ENCODE peak calls at places on chromosomes 13 and 19, in four cellular contexts. R is uterus, J is upper lobe of right lung, L is suprapubic skin. D is an unnamed sample.

GRCh38 chr13:110226051-110226562 is 80.8 kb downstream of the COL4A1 start:
- DNase-seq in R (no peak), L (no peak), J (no peak), D (no peak)

GRCh38 chr19:8451377-8451776 is 6.6 kb downstream of the HNRNPM start:
- DNase-seq in R (no peak), L (no peak), J (no peak), D (no peak)

GRCh38 chr19:52343548-52343947 is 7.5 kb downstream of the ZNF610 start:
- DNase-seq in L (no peak), J (no peak), R (peak; percentile 48), D (no peak)

GRCh38 chr19:47485210-47485609 is 1.2 kb upstream of the KPTN start:
- DNase-seq in J (no peak), R (no peak), L (no peak), D (no peak)

GRCh38 chr13:51148223-51148951 is 37.3 kb upstream of the C13orf42 start:
- DNase-seq in R (peak; percentile 20), L (no peak), J (no peak), D (no peak)

GRCh38 chr19:34224996-34225658 is 29.2 kb upstream of the GARRE1 start:
- DNase-seq in L (no peak), R (no peak), J (no peak), D (no peak)

GRCh38 chr19:6530385-6531162 is at the start of gene TNFSF9:
- DNase-seq in L (peak; percentile 93), R (peak; percentile 78), J (peak; percentile 95), D (peak; percentile 49)

GRCh38 chr13:40564342-40564997 is 102.0 kb downstream of the FOXO1 start:
- DNase-seq in J (no peak), L (no peak), R (no peak), D (no peak)

GRCh38 chr13:57629821-57630235 is 1.7 kb upstream of the PCDH17 start:
- DNase-seq in L (peak; percentile 82), R (peak; percentile 74), J (peak; percentile 80), D (peak; percentile 20)

GRCh38 chr13:64529874-64530485 is 2700.2 kb downstream of the PCDH9 start:
- DNase-seq in J (no peak), L (no peak), R (no peak), D (no peak)

GRCh38 chr13:85798999-85799646 is at the start of gene SLITRK6:
- DNase-seq in J (no peak), R (no peak), L (no peak), D (no peak)

GRCh38 chr13:41029629-41030028 is 10.5 kb upstream of the ELF1 start:
- DNase-seq in L (no peak), J (no peak), R (no peak), D (no peak)

GRCh38 chr19:48004236-48004635 is 9.8 kb downstream of the ELSPBP1 start:
- DNase-seq in J (no peak), R (no peak), L (no peak), D (no peak)

GRCh38 chr19:4429266-4430200 is 27.1 kb downstream of the CHAF1A start:
- DNase-seq in J (no peak), R (no peak), L (no peak), D (no peak)

DNA sequence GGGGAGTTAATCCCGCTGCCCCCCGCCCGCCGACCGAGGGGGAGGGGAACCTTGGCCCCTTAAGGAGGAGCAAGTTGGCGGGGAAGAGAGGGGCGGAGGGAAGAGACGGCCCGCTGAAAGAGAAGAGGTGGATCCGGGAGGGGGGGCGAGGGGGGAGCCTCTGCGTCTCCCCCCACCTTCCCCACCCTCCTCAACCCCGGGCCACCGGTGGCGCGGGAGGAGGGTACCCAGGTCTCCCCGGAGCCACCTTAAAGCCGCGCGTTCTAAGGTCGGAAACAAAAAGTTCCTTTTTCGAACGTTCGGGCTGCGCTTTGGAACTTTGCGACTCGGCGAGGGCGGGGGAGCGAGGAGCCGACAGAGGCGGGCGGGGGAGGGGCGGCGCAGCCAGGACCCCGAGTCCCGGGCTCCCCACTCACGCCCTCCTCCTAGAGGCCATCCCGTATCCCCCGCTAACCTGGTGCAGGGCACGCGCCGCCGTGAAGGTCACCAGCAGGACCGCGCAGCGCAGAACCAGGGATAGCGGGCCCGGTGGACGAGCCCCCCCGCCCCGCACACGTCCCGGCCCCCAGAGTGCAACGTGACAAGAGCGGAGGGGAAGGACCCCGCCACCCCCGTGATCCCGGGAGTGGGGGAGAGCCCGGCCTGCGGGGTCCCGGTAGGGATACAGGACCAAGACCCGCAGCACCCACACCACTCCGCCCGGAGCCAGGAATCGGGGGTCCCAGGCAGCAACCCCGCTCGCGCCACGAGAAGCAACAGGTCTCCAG is 662 bp downstream of the ERF start:
- DNase-seq in J (peak; percentile 85), R (peak; percentile 83), L (no peak), D (peak; percentile 86)
- TF ChIP-seq CTCF in J (peak; percentile 17), R (no peak), L (no peak), D (no peak)

DNA sequence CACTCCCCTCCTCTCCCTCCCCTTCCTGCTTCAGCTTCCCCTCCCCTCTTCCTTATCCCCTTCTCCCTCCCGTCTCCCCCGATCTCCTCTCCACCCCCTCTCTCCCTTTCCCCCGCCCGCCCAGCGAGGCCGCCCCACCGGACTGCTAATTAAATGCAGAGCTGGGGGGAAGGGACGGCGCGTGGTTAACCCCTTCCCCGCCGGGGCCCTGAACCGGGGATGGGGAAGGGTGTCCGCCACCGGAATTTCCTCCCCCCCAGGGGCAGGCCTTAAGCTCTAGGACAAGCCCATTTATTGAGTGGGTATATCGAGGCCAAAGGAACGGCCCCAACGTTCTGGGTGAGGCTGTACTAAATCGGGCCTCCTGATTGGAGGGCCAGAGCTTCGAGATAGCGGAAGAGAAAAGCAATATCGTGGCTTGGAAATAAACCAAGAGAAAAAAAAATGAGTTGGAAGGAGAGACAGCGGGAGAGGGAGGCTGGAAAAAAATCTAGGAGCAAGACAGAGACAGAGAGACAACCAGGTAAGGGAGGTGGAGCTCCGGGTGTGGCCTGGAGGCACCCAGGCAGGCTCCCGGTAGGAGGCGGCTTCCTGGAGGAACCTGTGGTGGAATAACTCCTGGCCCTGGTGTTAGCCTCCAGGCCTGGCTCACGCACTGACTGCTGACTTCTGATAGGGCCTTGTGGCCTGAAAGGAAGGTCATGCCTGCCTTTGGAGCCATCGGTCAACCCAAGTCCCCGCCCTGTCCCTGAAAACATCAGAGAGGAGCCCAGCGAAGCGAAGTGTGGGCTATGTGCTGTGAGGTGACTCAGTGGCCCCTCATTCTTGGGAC is 11.6 kb upstream of the JUND start:
- DNase-seq in L (peak; percentile 95), J (peak; percentile 93), R (peak; percentile 94), D (peak; percentile 88)
- H3K4me1 ChIP-seq in L (peaks cover 45% of the 10 kb centered on the region), J (peaks cover 14% of the 10 kb centered on the region), R (peaks cover 15% of the 10 kb centered on the region), D (peaks cover 4% of the 10 kb centered on the region)

DNA sequence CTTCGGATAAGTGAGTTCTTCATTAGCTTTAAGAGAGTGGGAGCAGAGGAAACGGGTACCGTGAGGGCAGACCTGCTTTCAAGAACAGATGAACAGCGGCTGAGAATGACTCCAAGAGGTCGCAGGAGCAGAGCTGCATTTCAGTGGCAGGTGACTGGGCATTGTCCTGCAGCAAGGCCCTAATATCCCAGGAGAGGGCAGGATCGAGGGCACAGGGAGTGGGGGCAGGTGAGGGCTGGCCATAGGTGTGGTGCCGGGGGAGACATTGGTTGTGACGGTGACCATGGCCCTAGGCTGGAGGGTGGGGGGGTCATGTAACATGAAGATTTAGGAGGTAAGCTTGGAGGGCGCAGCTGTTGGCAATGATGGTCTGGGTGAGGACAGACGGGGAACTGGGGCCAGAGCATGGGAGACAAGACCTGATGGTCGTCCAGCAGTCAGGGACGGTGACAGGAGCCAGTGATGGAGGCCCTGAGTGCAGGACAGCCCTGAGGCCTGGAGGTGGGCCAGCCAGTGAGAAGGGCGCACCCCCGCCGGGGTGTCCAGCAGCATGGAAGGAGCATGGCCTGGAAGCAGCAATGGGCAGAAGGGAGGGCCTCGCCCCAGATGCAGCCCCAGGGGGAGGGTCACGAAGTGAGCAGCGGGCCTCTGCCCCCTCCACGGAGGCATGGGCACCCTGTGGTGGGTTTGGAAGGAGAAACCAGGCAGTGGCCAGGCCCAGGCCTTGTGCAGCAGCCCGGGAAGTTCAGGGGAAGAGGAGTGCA is 29.2 kb upstream of the LAMP1 start:
- DNase-seq in L (no peak), R (no peak), J (no peak), D (no peak)
- TF ChIP-seq CTCF in L (no peak), R (no peak), J (no peak), D (no peak)

GRCh38 chr19:1275976-1276619 is 768 bp downstream of the FAM174C start:
- DNase-seq in L (no peak), J (no peak), R (no peak), D (no peak)

GRCh38 chr19:1274081-1274851 is 1.1 kb upstream of the FAM174C start:
- DNase-seq in L (no peak), R (peak; percentile 50), J (no peak), D (no peak)

GRCh38 chr19:1276620-1277007 is 1.3 kb downstream of the FAM174C start:
- DNase-seq in R (no peak), J (no peak), L (no peak), D (no peak)

GRCh38 chr19:1274852-1275259 is 474 bp upstream of the FAM174C start:
- DNase-seq in L (no peak), J (peak; percentile 77), R (no peak), D (no peak)

GRCh38 chr19:1275260-1275975 is at the start of gene FAM174C:
- DNase-seq in R (peak; percentile 94), L (peak; percentile 99), J (peak; percentile 98), D (peak; percentile 96)
- H3K4me1 ChIP-seq in R (peaks cover 45% of the 10 kb centered on the region), L (peaks cover 60% of the 10 kb centered on the region), J (peaks cover 55% of the 10 kb centered on the region), D (peaks cover 32% of the 10 kb centered on the region)

GRCh38 chr19:50843205-50843604 is 9.8 kb upstream of the KLK15 start:
- DNase-seq in J (no peak), L (no peak), R (no peak), D (no peak)
- TF ChIP-seq CTCF in J (no peak), L (no peak), R (no peak), D (no peak)

GRCh38 chr13:111345682-111346081 is 25.2 kb downstream of the TEX29 start:
- DNase-seq in L (no peak), J (no peak), R (no peak), D (no peak)

GRCh38 chr13:111344471-111345191 is 24.2 kb downstream of the TEX29 start:
- DNase-seq in R (no peak), L (no peak), J (peak; percentile 89), D (no peak)

GRCh38 chr13:111343186-111343805 is 22.9 kb downstream of the TEX29 start:
- DNase-seq in J (no peak), L (no peak), R (no peak), D (peak; percentile 34)

GRCh38 chr13:111341886-111342285 is 21.4 kb downstream of the TEX29 start:
- DNase-seq in R (no peak), J (no peak), L (no peak), D (no peak)

GRCh38 chr13:111342716-111343115 is 22.3 kb downstream of the TEX29 start:
- DNase-seq in R (no peak), J (no peak), L (no peak), D (peak; percentile 35)
- H3K4me1 ChIP-seq in R (no peaks in the 10 kb centered on the region), J (no peaks in the 10 kb centered on the region), L (no peaks in the 10 kb centered on the region), D (no peaks in the 10 kb centered on the region)

GRCh38 chr19:10985502-10985901 is 24.7 kb downstream of the SMARCA4 start:
- DNase-seq in L (no peak), R (no peak), J (no peak), D (no peak)
- TF ChIP-seq CTCF in L (no peak), R (no peak), J (no peak), D (no peak)

GRCh38 chr19:2080336-2080988 is 15.7 kb downstream of the MOB3A start:
- DNase-seq in L (no peak), J (no peak), R (no peak), D (no peak)

GRCh38 chr19:2079865-2080301 is 16.2 kb downstream of the MOB3A start:
- DNase-seq in L (no peak), R (no peak), J (no peak), D (no peak)

GRCh38 chr19:2081873-2082810 is 14.0 kb downstream of the MOB3A start:
- DNase-seq in J (no peak), L (no peak), R (no peak), D (no peak)

GRCh38 chr19:2084993-2085720 is 11.0 kb downstream of the MOB3A start:
- DNase-seq in R (no peak), J (peak; percentile 88), L (peak; percentile 86), D (peak; percentile 56)

GRCh38 chr19:2083174-2083854 is 12.8 kb downstream of the MOB3A start:
- DNase-seq in J (no peak), L (no peak), R (peak; percentile 25), D (no peak)
- H3K4me1 ChIP-seq in J (peaks cover 46% of the 10 kb centered on the region), L (peaks cover 71% of the 10 kb centered on the region), R (peaks cover 4% of the 10 kb centered on the region), D (no peaks in the 10 kb centered on the region)